ENCODE peak calls at places on chromosomes 6 and 20, in eight cellular contexts. S is OCI-LY7, Y is MM.1S, K is GM23248, M is PC-3, Z is hepatocyte, P is GM23338, J is SK-N-SH. F is an unnamed sample.
A peak's percentile ranks its signal among the peaks of the same experiment; 100 is the strongest.

GRCh38 chr6:48074368-48074767 is 36.6 kb downstream of the PTCHD4 start:
- DNase-seq in J (no peak), M (no peak), Z (no peak), S (no peak), K (peak; percentile 24), P (no peak), Y (no peak), F (no peak)

GRCh38 chr6:11810039-11810541 is 31.5 kb upstream of the ADTRP start:
- DNase-seq in P (no peak), S (no peak), J (no peak), Z (peak; percentile 76), Y (no peak), M (peak; percentile 20), K (peak; percentile 89), F (no peak)

GRCh38 chr6:44128020-44128917 is 915 bp downstream of the TMEM63B start:
- DNase-seq in Y (peak; percentile 22), J (peak; percentile 82), S (peak; percentile 40), P (peak; percentile 66), K (peak; percentile 80), M (peak; percentile 30), Z (peak; percentile 65), F (no peak)

GRCh38 chr6:126553856-126554255 is 213.9 kb downstream of the CENPW start:
- DNase-seq in P (no peak), Z (no peak), S (no peak), Y (no peak), J (no peak), K (peak; percentile 79), M (no peak), F (no peak)

GRCh38 chr6:35082046-35082732 is 59.0 kb downstream of the TCP11 start:
- DNase-seq in J (no peak), M (no peak), P (no peak), Y (no peak), K (no peak), S (no peak), Z (no peak), F (no peak)

GRCh38 chr20:63782051-63782471 is 42.5 kb downstream of the SLC2A4RG start:
- DNase-seq in S (peak; percentile 26), Y (peak; percentile 36), P (peak; percentile 48), K (no peak), Z (no peak), J (no peak), M (peak; percentile 59), F (peak; percentile 63)

GRCh38 chr6:52417675-52418111 is 2.4 kb upstream of the EFHC1 start:
- DNase-seq in P (no peak), M (peak; percentile 60), Z (peak; percentile 62), S (no peak), K (peak; percentile 95), J (no peak), Y (no peak), F (no peak)

GRCh38 chr20:4573564-4574355 is 147.9 kb upstream of the PRND start:
- DNase-seq in Z (no peak), Y (no peak), P (no peak), K (peak; percentile 92), M (peak; percentile 97), S (no peak), J (no peak), F (no peak)

GRCh38 chr20:19435820-19436219 is 223.4 kb downstream of the SLC24A3 start:
- DNase-seq in P (no peak), J (no peak), M (no peak), Z (no peak), S (no peak), K (no peak), Y (no peak), F (no peak)

GRCh38 chr6:88141641-88142298 is 24.4 kb downstream of the CNR1 start:
- DNase-seq in P (no peak), S (peak; percentile 95), Y (no peak), J (no peak), K (no peak), M (no peak), Z (no peak), F (no peak)

GRCh38 chr6:142336787-142337186 is 35.0 kb downstream of the ADGRG6 start:
- DNase-seq in Y (no peak), M (no peak), P (no peak), Z (no peak), K (no peak), J (no peak), S (no peak), F (no peak)
- H3K9me2 ChIP-seq in Y (no peaks in the 10 kb centered on the region), M (no peaks in the 10 kb centered on the region), P (no peaks in the 10 kb centered on the region), Z (no peaks in the 10 kb centered on the region), K (no peaks in the 10 kb centered on the region), J (no peaks in the 10 kb centered on the region), S (no peaks in the 10 kb centered on the region), F (no peaks in the 10 kb centered on the region)

DNA sequence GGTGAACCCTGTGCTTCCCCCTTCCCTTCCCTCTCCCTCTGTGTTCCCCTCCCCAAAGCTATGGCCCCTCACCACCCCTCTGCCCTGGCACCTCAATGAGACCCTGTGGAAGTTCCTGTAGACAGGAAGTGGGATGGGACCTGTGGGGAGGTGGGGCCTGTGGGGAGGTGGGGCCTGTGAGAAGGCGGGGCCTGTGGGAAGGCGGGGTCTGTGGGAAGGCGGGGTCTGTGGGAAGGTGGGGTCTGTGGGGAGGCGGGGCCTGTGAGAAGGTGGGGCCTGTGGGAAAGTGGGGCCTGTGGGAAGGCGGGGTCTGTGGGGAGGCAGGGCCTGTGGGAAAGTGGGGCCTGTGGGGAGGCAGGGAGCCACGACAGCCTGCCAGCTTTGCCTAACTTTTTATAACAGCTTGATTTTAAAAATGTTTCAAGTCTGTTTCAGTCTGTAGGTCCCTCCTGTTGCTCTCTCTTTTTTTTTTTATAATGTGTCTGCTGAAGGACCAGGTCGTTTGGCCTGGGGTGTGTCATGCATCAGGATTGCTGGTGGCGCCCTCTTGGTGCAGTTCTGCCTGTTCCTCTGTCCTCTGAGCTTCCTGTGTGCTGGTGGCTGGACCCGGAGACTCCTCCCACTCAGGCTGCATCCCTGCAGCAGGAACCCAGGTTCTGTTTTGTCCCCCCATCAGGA is 70.5 kb upstream of the SLCO4A1 start:
- DNase-seq in Y (no peak), J (peak; percentile 90), S (peak; percentile 80), Z (no peak), M (peak; percentile 38), P (peak; percentile 61), K (peak; percentile 40), F (peak; percentile 35)
- H3K9me2 ChIP-seq in Y (no peaks in the 10 kb centered on the region), J (no peaks in the 10 kb centered on the region), S (no peaks in the 10 kb centered on the region), Z (no peaks in the 10 kb centered on the region), M (no peaks in the 10 kb centered on the region), P (no peaks in the 10 kb centered on the region), K (no peaks in the 10 kb centered on the region), F (no peaks in the 10 kb centered on the region)

DNA sequence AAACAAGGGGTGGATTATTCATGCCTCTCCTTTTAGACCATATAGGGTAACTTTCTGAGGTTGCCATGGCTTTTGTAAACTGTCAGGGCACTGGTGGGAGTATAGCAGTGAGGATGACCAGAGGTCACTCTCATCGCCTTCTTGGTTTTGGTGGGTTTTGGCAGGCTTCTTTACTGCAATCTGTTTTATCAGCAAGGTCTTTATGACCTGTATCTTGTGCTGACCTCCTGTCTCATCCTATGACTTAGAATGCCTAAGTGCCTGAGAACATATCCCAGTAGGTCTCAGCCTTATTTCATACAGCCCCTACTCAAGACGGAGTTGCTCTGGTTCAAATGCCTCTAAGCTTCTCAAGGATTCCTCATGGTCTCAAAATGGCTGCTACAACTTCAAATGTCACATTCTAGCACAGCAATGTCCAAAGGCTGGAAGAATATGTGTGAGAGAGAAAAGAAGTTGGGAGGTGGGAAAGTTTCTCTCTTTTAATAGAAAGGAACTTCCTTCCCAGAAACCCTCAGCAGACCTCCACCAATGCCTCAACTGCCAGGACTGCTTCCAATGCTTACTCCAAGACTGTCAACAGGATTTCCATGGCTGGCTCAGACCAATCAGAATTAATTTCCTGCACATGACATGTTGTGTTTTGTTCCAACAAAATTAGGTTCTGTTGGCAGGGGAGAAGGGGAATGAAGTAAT is 46.6 kb upstream of the SLC9A8 start:
- DNase-seq in Y (no peak), K (no peak), S (no peak), J (no peak), Z (no peak), M (no peak), P (no peak), F (no peak)
- H3K9me2 ChIP-seq in Y (no peaks in the 10 kb centered on the region), K (no peaks in the 10 kb centered on the region), S (no peaks in the 10 kb centered on the region), J (no peaks in the 10 kb centered on the region), Z (no peaks in the 10 kb centered on the region), M (peaks cover 3% of the 10 kb centered on the region), P (peaks cover 18% of the 10 kb centered on the region), F (no peaks in the 10 kb centered on the region)

DNA sequence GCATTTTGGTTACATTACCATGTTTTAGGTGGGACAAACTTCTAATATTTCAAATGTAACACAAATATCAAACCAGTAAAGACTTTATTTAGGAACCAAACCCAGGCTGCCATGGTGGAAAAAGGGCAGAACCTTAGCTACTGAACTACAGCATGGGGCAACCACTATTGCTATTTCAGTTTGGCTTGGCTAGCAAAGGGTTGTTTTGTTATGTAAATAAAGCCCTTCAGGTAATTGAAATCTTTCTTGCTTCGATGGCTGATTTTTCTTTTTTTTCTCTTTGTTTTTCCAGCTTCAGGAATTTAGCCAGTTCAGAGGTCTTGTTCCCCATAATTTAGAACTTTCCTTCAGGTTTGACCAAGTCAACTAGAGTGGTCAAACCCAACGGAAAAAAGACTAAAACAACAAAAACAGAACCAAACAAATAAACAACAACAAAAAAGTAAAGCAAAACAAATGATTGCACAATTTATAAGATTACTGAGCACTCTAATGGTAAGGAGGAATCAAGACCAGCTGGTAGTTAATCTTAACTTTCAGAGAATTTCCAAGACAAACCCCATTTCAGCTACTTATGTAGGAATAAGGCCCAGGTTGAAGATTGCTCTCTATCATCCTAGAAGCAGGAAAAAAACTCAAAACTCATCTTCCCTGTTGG is 34.4 kb downstream of the UBD start:
- DNase-seq in Y (no peak), J (no peak), Z (no peak), P (peak; percentile 54), M (no peak), K (no peak), S (no peak), F (no peak)
- H3K9me2 ChIP-seq in Y (no peaks in the 10 kb centered on the region), J (no peaks in the 10 kb centered on the region), Z (no peaks in the 10 kb centered on the region), P (peaks cover 8% of the 10 kb centered on the region), M (no peaks in the 10 kb centered on the region), K (no peaks in the 10 kb centered on the region), S (no peaks in the 10 kb centered on the region), F (no peaks in the 10 kb centered on the region)

GRCh38 chr6:45434401-45434741 is 56.6 kb upstream of the SUPT3H start:
- DNase-seq in P (no peak), K (no peak), J (no peak), S (no peak), Z (no peak), M (no peak), Y (peak; percentile 20), F (no peak)
- H3K9me2 ChIP-seq in P (no peaks in the 10 kb centered on the region), K (no peaks in the 10 kb centered on the region), J (no peaks in the 10 kb centered on the region), S (no peaks in the 10 kb centered on the region), Z (no peaks in the 10 kb centered on the region), M (no peaks in the 10 kb centered on the region), Y (no peaks in the 10 kb centered on the region), F (no peaks in the 10 kb centered on the region)

DNA sequence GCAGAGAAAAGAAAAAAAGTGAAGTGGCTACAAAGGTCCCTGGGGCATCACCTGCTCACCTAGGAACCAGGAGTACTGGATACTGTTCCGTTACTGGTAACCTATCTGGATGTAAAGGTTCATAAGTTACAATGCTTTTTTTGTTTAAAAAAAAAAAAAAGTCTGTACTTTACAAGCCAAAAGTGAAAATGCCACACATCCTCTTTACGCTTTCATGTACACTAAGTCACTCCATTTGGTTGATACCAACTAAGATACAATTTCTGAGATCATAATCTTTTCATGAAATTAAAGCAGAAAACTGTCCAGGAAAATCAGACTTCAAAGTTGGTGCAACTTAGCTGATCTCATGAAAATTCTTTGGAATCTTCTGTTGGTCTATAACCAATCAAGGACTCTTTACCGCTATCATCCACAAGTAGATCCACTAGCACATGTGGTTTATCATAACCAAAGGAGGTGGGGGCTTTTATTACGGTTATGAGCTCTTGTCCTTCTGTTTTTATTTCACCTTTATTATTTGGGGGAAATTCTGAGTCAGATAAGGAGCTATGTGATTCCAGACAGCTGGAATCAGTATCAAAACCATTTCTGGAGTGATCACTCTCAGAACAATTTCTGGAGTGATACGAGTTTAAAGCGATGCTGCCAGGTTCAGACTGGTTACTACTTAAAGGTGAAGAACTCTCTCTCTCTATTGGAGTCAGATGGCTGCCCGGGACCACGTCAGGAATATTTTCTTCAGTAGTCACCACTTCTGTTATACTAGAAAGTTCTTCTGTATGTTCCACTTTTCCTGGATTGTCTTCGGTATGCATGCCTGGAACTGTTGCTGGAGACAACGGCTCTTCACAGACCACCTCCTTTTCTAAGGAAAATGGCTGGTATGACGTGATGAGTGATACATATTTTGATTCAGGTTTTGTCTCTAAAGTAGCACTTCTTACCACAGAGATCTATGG is 21.2 kb downstream of the IFNGR1 start:
- DNase-seq in P (no peak), K (no peak), Z (no peak), Y (no peak), S (no peak), J (no peak), M (no peak), F (no peak)
- H3K9me2 ChIP-seq in P (no peaks in the 10 kb centered on the region), K (no peaks in the 10 kb centered on the region), Z (no peaks in the 10 kb centered on the region), Y (no peaks in the 10 kb centered on the region), S (no peaks in the 10 kb centered on the region), J (no peaks in the 10 kb centered on the region), M (no peaks in the 10 kb centered on the region), F (no peaks in the 10 kb centered on the region)

F was measured in HCT116.